ENCODE peak calls at places on chromosomes 13 and 19, in six cellular contexts. H is thyroid gland; F is T-helper 1 cell; W is stimulated activated CD4-positive, alpha-beta T cell treated with anti-CD3 and anti-CD28 coated beads, Interleukin-12 subunit alpha, Interleukin-12 subunit beta, amount 100 ng/mL, for 48 hours; J is activated CD4-positive, alpha-beta T cell treated with anti-CD3 and anti-CD28 coated beads, Interleukin-2, amount 50 U/mL, for 1 hour; Q is activated naive CD8-positive, alpha-beta T cell treated with anti-CD3 and anti-CD28 coated beads, Interleukin-2, amount 50 U/mL, for 24 hours. R is an unnamed sample.

GRCh38 chr19:48746738-48747575 is at the start of gene IZUMO1:
- DNase-seq in H (peak; percentile 75), F (peak; percentile 35), W (peak; percentile 42), J (peak; percentile 33), Q (peak; percentile 57), R (peak; percentile 80)

GRCh38 chr19:14248578-14249011 is 42.6 kb upstream of the ADGRL1 start:
- DNase-seq in H (peak; percentile 7), F (no peak), W (peak; percentile 30), J (peak; percentile 30), Q (peak; percentile 51), R (peak; percentile 56)

GRCh38 chr13:45500492-45501174 is 35.9 kb downstream of the COG3 start:
- DNase-seq in H (no peak), F (no peak), W (no peak), J (no peak), Q (no peak), R (no peak)

GRCh38 chr13:30463820-30464495 is 1.8 kb downstream of the HMGB1 start:
- DNase-seq in H (peak; percentile 62), F (peak; percentile 44), W (peak; percentile 62), J (peak; percentile 60), Q (peak; percentile 69), R (no peak)

GRCh38 chr13:102873653-102874052 is 27.8 kb downstream of the ERCC5 start:
- DNase-seq in H (no peak), F (no peak), W (no peak), J (no peak), Q (no peak), R (no peak)

GRCh38 chr13:39484506-39485313 is 118.3 kb downstream of the LHFPL6 start:
- DNase-seq in H (no peak), F (no peak), W (no peak), J (no peak), Q (no peak), R (no peak)

GRCh38 chr13:40442826-40443225 is 223.6 kb downstream of the FOXO1 start:
- DNase-seq in H (no peak), F (no peak), W (no peak), J (no peak), Q (no peak), R (no peak)

GRCh38 chr13:45156565-45157361 is 36.5 kb downstream of the GTF2F2 start:
- DNase-seq in H (no peak), F (no peak), W (no peak), J (no peak), Q (no peak), R (no peak)

GRCh38 chr19:56507446-56508281 is at the start of gene ZNF471:
- DNase-seq in H (peak; percentile 99), F (peak; percentile 67), W (peak; percentile 62), J (peak; percentile 71), Q (peak; percentile 82), R (peak; percentile 96)

GRCh38 chr13:95579303-95579702 is 26.8 kb downstream of the CLDN10 start:
- DNase-seq in H (no peak), F (no peak), W (no peak), J (no peak), Q (no peak), R (no peak)

GRCh38 chr19:29372461-29372860 is 153.3 kb upstream of the VSTM2B start:
- DNase-seq in H (no peak), F (no peak), W (no peak), J (no peak), Q (no peak), R (no peak)

GRCh38 chr13:73401769-73402168 is 343.0 kb downstream of the KLF5 start:
- DNase-seq in H (no peak), F (no peak), W (no peak), J (no peak), Q (no peak), R (no peak)

GRCh38 chr13:107450931-107451330 is 764.4 kb downstream of the LIG4 start:
- DNase-seq in H (peak; percentile 9), F (no peak), W (no peak), J (no peak), Q (no peak), R (no peak)

GRCh38 chr13:111474136-111475002 is 153.9 kb downstream of the TEX29 start:
- DNase-seq in H (no peak), F (no peak), W (no peak), J (no peak), Q (no peak), R (peak; percentile 13)

GRCh38 chr19:15418112-15418587 is 638 bp downstream of the AKAP8L start:
- DNase-seq in H (peak; percentile 48), F (no peak), W (no peak), J (no peak), Q (no peak), R (no peak)

GRCh38 chr13:35699181-35699580 is 222.7 kb upstream of the MAB21L1 start:
- DNase-seq in H (no peak), F (no peak), W (no peak), J (no peak), Q (no peak), R (no peak)

GRCh38 chr19:5452594-5453565 is 2.3 kb upstream of the ZNRF4 start:
- DNase-seq in H (no peak), F (no peak), W (no peak), J (no peak), Q (no peak), R (no peak)

GRCh38 chr19:47848871-47849473 is 10.1 kb upstream of the TPRX2 start:
- DNase-seq in H (no peak), F (no peak), W (peak; percentile 28), J (peak; percentile 30), Q (peak; percentile 61), R (no peak)

GRCh38 chr13:33364192-33364591 is 78.6 kb upstream of the STARD13 start:
- DNase-seq in H (no peak), F (no peak), W (no peak), J (no peak), Q (no peak), R (no peak)

GRCh38 chr13:103523853-103524252 is 457.6 kb upstream of the SLC10A2 start:
- DNase-seq in H (no peak), F (no peak), W (no peak), J (no peak), Q (no peak), R (no peak)

GRCh38 chr19:1774999-1775772 is 21.9 kb downstream of the ONECUT3 start:
- DNase-seq in H (no peak), F (no peak), W (no peak), J (no peak), Q (peak; percentile 41), R (no peak)

GRCh38 chr13:108728370-108728769 is 99.0 kb downstream of the MYO16 start:
- DNase-seq in H (no peak), F (no peak), W (no peak), J (no peak), Q (no peak), R (no peak)

GRCh38 chr19:55857974-55858373 is 21.6 kb downstream of the NLRP4 start:
- DNase-seq in H (no peak), F (no peak), W (no peak), J (no peak), Q (no peak), R (no peak)

GRCh38 chr19:17865364-17866311 is 5.9 kb downstream of the RPL18A start:
- DNase-seq in H (no peak), F (no peak), W (no peak), J (no peak), Q (no peak), R (no peak)

GRCh38 chr13:43664700-43665191 is 122.0 kb downstream of the ENOX1 start:
- DNase-seq in H (peak; percentile 2), F (no peak), W (no peak), J (no peak), Q (no peak), R (no peak)

GRCh38 chr13:101455863-101456262 is 3.4 kb downstream of the ITGBL1 start:
- DNase-seq in H (no peak), F (no peak), W (no peak), J (no peak), Q (no peak), R (no peak)

GRCh38 chr19:31312004-31312403 is 37.2 kb downstream of the TSHZ3 start:
- DNase-seq in H (no peak), F (no peak), W (peak; percentile 37), J (no peak), Q (peak; percentile 50), R (no peak)

GRCh38 chr19:38564981-38565685 is 52.6 kb downstream of the MAP4K1 start:
- DNase-seq in H (no peak), F (no peak), W (no peak), J (no peak), Q (peak; percentile 20), R (no peak)

GRCh38 chr19:50263176-50263575 is 59.8 kb downstream of the MYH14 start:
- DNase-seq in H (no peak), F (no peak), W (no peak), J (no peak), Q (no peak), R (no peak)

GRCh38 chr19:58059003-58059671 is at the start of gene ZNF135:
- DNase-seq in H (peak; percentile 96), F (no peak), W (peak; percentile 30), J (peak; percentile 52), Q (peak; percentile 73), R (peak; percentile 80)

GRCh38 chr19:9934132-9934950 is 2.0 kb downstream of the OLFM2 start:
- DNase-seq in H (peak; percentile 84), F (peak; percentile 75), W (peak; percentile 77), J (peak; percentile 84), Q (peak; percentile 92), R (peak; percentile 76)

GRCh38 chr13:80235559-80236296 is 105.2 kb downstream of the SPRY2 start:
- DNase-seq in H (peak; percentile 48), F (no peak), W (no peak), J (no peak), Q (no peak), R (no peak)